ENCODE peak calls at places on chromosomes 3 and 15, in ten cellular contexts. One of them, this sample, is unnamed.

GRCh38 chr3:64460877-64461276 is 226.9 kb downstream of the ADAMTS9 start:
- DNase-seq in endodermal cell: peak; percentile 21
- DNase-seq in BE2C: no peak
- DNase-seq in PC-3: no peak
- DNase-seq in ovary: no peak
- DNase-seq in left lung: no peak
- DNase-seq in epithelial cell of esophagus: no peak
- DNase-seq in upper lobe of left lung: no peak
- DNase-seq in AG10803: peak; percentile 96
- DNase-seq in DND-41: no peak
- DNase-seq in this sample: peak; percentile 88

GRCh38 chr3:48633256-48633655 is 2.0 kb downstream of the SLC26A6 start:
- DNase-seq in endodermal cell: no peak
- DNase-seq in BE2C: no peak
- DNase-seq in PC-3: no peak
- DNase-seq in ovary: no peak
- DNase-seq in left lung: no peak
- DNase-seq in epithelial cell of esophagus: no peak
- DNase-seq in upper lobe of left lung: peak; percentile 77
- DNase-seq in AG10803: no peak
- DNase-seq in DND-41: no peak
- DNase-seq in this sample: no peak

GRCh38 chr3:141368062-141368924 is at the start of gene ZBTB38:
- DNase-seq in endodermal cell: peak; percentile 95
- DNase-seq in BE2C: peak; percentile 70
- DNase-seq in PC-3: peak; percentile 89
- DNase-seq in ovary: peak; percentile 91
- DNase-seq in left lung: peak; percentile 92
- DNase-seq in epithelial cell of esophagus: peak; percentile 87
- DNase-seq in upper lobe of left lung: peak; percentile 95
- DNase-seq in AG10803: peak; percentile 96
- DNase-seq in DND-41: no peak
- DNase-seq in this sample: peak; percentile 97

GRCh38 chr3:154427685-154428291 is 2.2 kb downstream of the GPR149 start:
- DNase-seq in endodermal cell: peak; percentile 91
- DNase-seq in BE2C: no peak
- DNase-seq in PC-3: no peak
- DNase-seq in ovary: no peak
- DNase-seq in left lung: no peak
- DNase-seq in epithelial cell of esophagus: no peak
- DNase-seq in upper lobe of left lung: peak; percentile 52
- DNase-seq in AG10803: no peak
- DNase-seq in DND-41: no peak
- DNase-seq in this sample: no peak

GRCh38 chr3:157132936-157133335 is 27.0 kb downstream of the CCNL1 start:
- DNase-seq in endodermal cell: no peak
- DNase-seq in BE2C: no peak
- DNase-seq in PC-3: peak; percentile 29
- DNase-seq in ovary: no peak
- DNase-seq in left lung: no peak
- DNase-seq in epithelial cell of esophagus: no peak
- DNase-seq in upper lobe of left lung: no peak
- DNase-seq in AG10803: peak; percentile 56
- DNase-seq in DND-41: no peak
- DNase-seq in this sample: no peak

GRCh38 chr15:80944818-80945217 is 44.8 kb downstream of the MESD start:
- DNase-seq in endodermal cell: no peak
- DNase-seq in BE2C: no peak
- DNase-seq in PC-3: no peak
- DNase-seq in ovary: no peak
- DNase-seq in left lung: no peak
- DNase-seq in epithelial cell of esophagus: no peak
- DNase-seq in upper lobe of left lung: peak; percentile 41
- DNase-seq in AG10803: no peak
- DNase-seq in DND-41: no peak
- DNase-seq in this sample: no peak

GRCh38 chr15:60905587-60905986 is 323.5 kb downstream of the RORA start:
- DNase-seq in endodermal cell: peak; percentile 73
- DNase-seq in BE2C: no peak
- DNase-seq in PC-3: no peak
- DNase-seq in ovary: no peak
- DNase-seq in left lung: peak; percentile 40
- DNase-seq in epithelial cell of esophagus: peak; percentile 3
- DNase-seq in upper lobe of left lung: no peak
- DNase-seq in AG10803: no peak
- DNase-seq in DND-41: no peak
- DNase-seq in this sample: no peak

GRCh38 chr3:139758654-139759291 is 81.0 kb upstream of the NMNAT3 start:
- DNase-seq in endodermal cell: peak; percentile 66
- DNase-seq in BE2C: no peak
- DNase-seq in PC-3: no peak
- DNase-seq in ovary: no peak
- DNase-seq in left lung: no peak
- DNase-seq in epithelial cell of esophagus: no peak
- DNase-seq in upper lobe of left lung: no peak
- DNase-seq in AG10803: peak; percentile 87
- DNase-seq in DND-41: no peak
- DNase-seq in this sample: peak; percentile 60

GRCh38 chr3:175743733-175744400 is 884.7 kb downstream of the NAALADL2 start:
- DNase-seq in endodermal cell: no peak
- DNase-seq in BE2C: no peak
- DNase-seq in PC-3: peak; percentile 92
- DNase-seq in ovary: no peak
- DNase-seq in left lung: no peak
- DNase-seq in epithelial cell of esophagus: peak; percentile 70
- DNase-seq in upper lobe of left lung: no peak
- DNase-seq in AG10803: peak; percentile 39
- DNase-seq in DND-41: no peak
- DNase-seq in this sample: peak; percentile 81

GRCh38 chr3:13612829-13613228 is 63.9 kb downstream of the FBLN2 start:
- DNase-seq in endodermal cell: no peak
- DNase-seq in BE2C: no peak
- DNase-seq in PC-3: no peak
- DNase-seq in ovary: peak; percentile 11
- DNase-seq in left lung: no peak
- DNase-seq in epithelial cell of esophagus: peak; percentile 55
- DNase-seq in upper lobe of left lung: no peak
- DNase-seq in AG10803: peak; percentile 53
- DNase-seq in DND-41: no peak
- DNase-seq in this sample: peak; percentile 25

DNA sequence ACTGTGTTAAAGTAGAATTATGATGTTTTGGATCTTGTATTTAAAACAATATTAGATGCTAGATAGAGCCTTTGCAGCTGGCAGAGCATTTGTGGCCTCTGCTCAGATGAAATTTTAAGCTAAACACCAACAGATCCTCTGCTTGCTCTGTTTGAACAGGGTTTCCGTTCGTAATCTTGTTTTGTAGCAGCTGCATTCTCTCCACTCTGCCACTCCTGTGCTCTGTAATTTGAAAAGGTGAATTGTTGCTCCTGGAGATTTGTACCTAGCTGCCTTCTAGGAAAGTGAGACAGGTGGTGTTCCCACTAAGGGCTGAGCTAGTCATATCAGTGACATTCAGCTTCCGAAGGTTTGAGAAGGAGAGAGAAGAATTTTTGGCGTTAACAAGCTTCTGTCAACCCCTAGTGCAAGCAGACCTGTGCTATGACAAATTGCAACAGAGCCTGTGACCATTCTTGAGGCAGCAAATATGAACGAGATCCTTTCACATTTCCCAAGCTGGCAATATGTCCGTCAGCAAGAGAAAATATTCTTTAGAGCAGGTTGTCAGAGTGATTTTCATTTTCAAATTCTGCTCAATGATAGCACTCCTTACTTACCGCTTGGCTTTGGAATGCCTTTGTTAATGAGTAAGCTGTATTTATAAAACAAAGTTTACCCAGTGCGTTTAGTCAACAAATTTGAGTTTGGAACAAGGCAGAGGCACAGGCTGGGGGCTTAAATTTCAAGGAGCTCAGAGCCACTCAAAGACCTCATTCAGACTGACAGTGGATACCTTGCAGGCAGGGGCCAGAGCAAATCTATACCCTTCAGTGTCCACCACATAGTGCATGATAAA is 5.3 kb downstream of the CHST2 start:
- DNase-seq in endodermal cell: no peak
- DNase-seq in BE2C: no peak
- DNase-seq in PC-3: peak; percentile 40
- DNase-seq in ovary: no peak
- DNase-seq in left lung: no peak
- DNase-seq in epithelial cell of esophagus: no peak
- DNase-seq in upper lobe of left lung: no peak
- DNase-seq in AG10803: no peak
- DNase-seq in DND-41: peak; percentile 54
- DNase-seq in this sample: no peak
- H3K4me3 ChIP-seq in endodermal cell: peak overlapping the region; percentile 16
- H3K4me3 ChIP-seq in BE2C: no peak overlapping the region
- H3K4me3 ChIP-seq in PC-3: peak overlapping the region; percentile 57
- H3K4me3 ChIP-seq in ovary: no peak overlapping the region
- H3K4me3 ChIP-seq in left lung: no peak overlapping the region
- H3K4me3 ChIP-seq in epithelial cell of esophagus: no peak overlapping the region
- H3K4me3 ChIP-seq in upper lobe of left lung: no peak overlapping the region
- H3K4me3 ChIP-seq in AG10803: no peak overlapping the region
- H3K4me3 ChIP-seq in DND-41: peak overlapping the region; percentile 87
- H3K4me3 ChIP-seq in this sample: no peak overlapping the region

GRCh38 chr3:61315874-61316273 is 64.6 kb upstream of the FHIT start:
- DNase-seq in endodermal cell: peak; percentile 85
- DNase-seq in BE2C: no peak
- DNase-seq in PC-3: peak; percentile 5
- DNase-seq in ovary: no peak
- DNase-seq in left lung: no peak
- DNase-seq in epithelial cell of esophagus: peak; percentile 38
- DNase-seq in upper lobe of left lung: no peak
- DNase-seq in AG10803: peak; percentile 3
- DNase-seq in DND-41: peak; percentile 6
- DNase-seq in this sample: peak; percentile 4
- TF ChIP-seq CTCF in endodermal cell: no peak
- TF ChIP-seq CTCF in BE2C: no peak
- TF ChIP-seq CTCF in PC-3: no peak
- TF ChIP-seq CTCF in ovary: no peak
- TF ChIP-seq CTCF in left lung: no peak
- TF ChIP-seq CTCF in epithelial cell of esophagus: no peak
- TF ChIP-seq CTCF in upper lobe of left lung: no peak
- TF ChIP-seq CTCF in AG10803: no peak
- TF ChIP-seq CTCF in DND-41: no peak
- TF ChIP-seq CTCF in this sample: no peak

GRCh38 chr15:64134322-64134829 is 17.2 kb upstream of the SNX22 start:
- DNase-seq in endodermal cell: no peak
- DNase-seq in BE2C: peak; percentile 92
- DNase-seq in PC-3: peak; percentile 13
- DNase-seq in ovary: peak; percentile 60
- DNase-seq in left lung: peak; percentile 65
- DNase-seq in epithelial cell of esophagus: peak; percentile 8
- DNase-seq in upper lobe of left lung: peak; percentile 59
- DNase-seq in AG10803: peak; percentile 39
- DNase-seq in DND-41: no peak
- DNase-seq in this sample: peak; percentile 38
- H3K4me3 ChIP-seq in endodermal cell: no peak overlapping the region
- H3K4me3 ChIP-seq in BE2C: no peak overlapping the region
- H3K4me3 ChIP-seq in PC-3: no peak overlapping the region
- H3K4me3 ChIP-seq in ovary: no peak overlapping the region
- H3K4me3 ChIP-seq in left lung: no peak overlapping the region
- H3K4me3 ChIP-seq in epithelial cell of esophagus: no peak overlapping the region
- H3K4me3 ChIP-seq in upper lobe of left lung: no peak overlapping the region
- H3K4me3 ChIP-seq in AG10803: no peak overlapping the region
- H3K4me3 ChIP-seq in DND-41: no peak overlapping the region
- H3K4me3 ChIP-seq in this sample: no peak overlapping the region

GRCh38 chr3:114327665-114328064 is 33.8 kb downstream of the TIGIT start:
- DNase-seq in endodermal cell: no peak
- DNase-seq in BE2C: no peak
- DNase-seq in PC-3: no peak
- DNase-seq in ovary: no peak
- DNase-seq in left lung: no peak
- DNase-seq in epithelial cell of esophagus: no peak
- DNase-seq in upper lobe of left lung: no peak
- DNase-seq in AG10803: no peak
- DNase-seq in DND-41: no peak
- DNase-seq in this sample: no peak
- TF ChIP-seq CTCF in endodermal cell: no peak
- TF ChIP-seq CTCF in BE2C: no peak
- TF ChIP-seq CTCF in PC-3: no peak
- TF ChIP-seq CTCF in ovary: no peak
- TF ChIP-seq CTCF in left lung: no peak
- TF ChIP-seq CTCF in epithelial cell of esophagus: no peak
- TF ChIP-seq CTCF in upper lobe of left lung: no peak
- TF ChIP-seq CTCF in AG10803: no peak
- TF ChIP-seq CTCF in DND-41: no peak
- TF ChIP-seq CTCF in this sample: no peak

GRCh38 chr3:94064243-94064642 is 1.4 kb downstream of the NSUN3 start:
- DNase-seq in endodermal cell: no peak
- DNase-seq in BE2C: no peak
- DNase-seq in PC-3: no peak
- DNase-seq in ovary: no peak
- DNase-seq in left lung: no peak
- DNase-seq in epithelial cell of esophagus: no peak
- DNase-seq in upper lobe of left lung: no peak
- DNase-seq in AG10803: no peak
- DNase-seq in DND-41: no peak
- DNase-seq in this sample: no peak
- H3K4me3 ChIP-seq in endodermal cell: peak overlapping the region; percentile 95
- H3K4me3 ChIP-seq in BE2C: peak overlapping the region; percentile 81
- H3K4me3 ChIP-seq in PC-3: peak overlapping the region; percentile 91
- H3K4me3 ChIP-seq in ovary: no peak overlapping the region
- H3K4me3 ChIP-seq in left lung: peak overlapping the region; percentile 56
- H3K4me3 ChIP-seq in epithelial cell of esophagus: peak overlapping the region; percentile 67
- H3K4me3 ChIP-seq in upper lobe of left lung: no peak overlapping the region
- H3K4me3 ChIP-seq in AG10803: no peak overlapping the region
- H3K4me3 ChIP-seq in DND-41: peak overlapping the region; percentile 76
- H3K4me3 ChIP-seq in this sample: no peak overlapping the region

DNA sequence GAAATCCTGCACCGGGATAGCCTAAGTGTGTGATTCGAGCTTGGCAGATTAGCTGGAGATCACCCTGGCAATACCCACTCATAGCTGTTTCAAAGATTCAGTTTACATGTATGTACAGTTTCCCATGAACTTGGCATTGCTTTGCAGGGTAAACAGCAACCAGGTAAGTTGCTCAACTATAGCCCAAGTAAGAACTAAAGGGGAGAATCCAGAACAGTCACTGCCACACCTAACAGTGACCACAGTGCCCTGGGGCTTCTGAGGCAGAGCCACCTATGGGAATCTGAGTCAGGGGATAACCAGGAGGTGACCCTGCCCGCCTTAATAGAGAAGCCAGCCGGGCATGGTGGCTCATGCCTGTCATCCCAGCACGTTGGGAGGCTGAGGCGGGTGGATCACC is 15.9 kb downstream of the CDAN1 start:
- DNase-seq in endodermal cell: no peak
- DNase-seq in BE2C: no peak
- DNase-seq in PC-3: peak; percentile 82
- DNase-seq in ovary: no peak
- DNase-seq in left lung: no peak
- DNase-seq in epithelial cell of esophagus: peak; percentile 98
- DNase-seq in upper lobe of left lung: no peak
- DNase-seq in AG10803: no peak
- DNase-seq in DND-41: no peak
- DNase-seq in this sample: no peak
- TF ChIP-seq CTCF in endodermal cell: no peak
- TF ChIP-seq CTCF in BE2C: no peak
- TF ChIP-seq CTCF in PC-3: no peak
- TF ChIP-seq CTCF in ovary: no peak
- TF ChIP-seq CTCF in left lung: no peak
- TF ChIP-seq CTCF in epithelial cell of esophagus: no peak
- TF ChIP-seq CTCF in upper lobe of left lung: no peak
- TF ChIP-seq CTCF in AG10803: no peak
- TF ChIP-seq CTCF in DND-41: no peak
- TF ChIP-seq CTCF in this sample: no peak